ENCODE peak calls at places on chromosomes 1 and 21, in nine cellular contexts. One of them, this sample, is unnamed.

GRCh38 chr1:148158594-148158993 is 6.5 kb upstream of the NBPF11 start:
- DNase-seq in heart left ventricle: no peak
- DNase-seq in DND-41: no peak
- DNase-seq in ovary: no peak
- DNase-seq in WERI-Rb-1: no peak
- DNase-seq in body of pancreas: no peak
- DNase-seq in lung: no peak
- DNase-seq in AG04450: no peak
- DNase-seq in fibroblast of lung: no peak
- DNase-seq in this sample: no peak

GRCh38 chr21:45499970-45500575 is 42.2 kb downstream of the SLC19A1 start:
- DNase-seq in heart left ventricle: no peak
- DNase-seq in DND-41: no peak
- DNase-seq in ovary: no peak
- DNase-seq in WERI-Rb-1: peak
- DNase-seq in body of pancreas: no peak
- DNase-seq in lung: no peak
- DNase-seq in AG04450: no peak
- DNase-seq in fibroblast of lung: no peak
- DNase-seq in this sample: no peak

GRCh38 chr1:162691999-162692575 is 59.8 kb downstream of the DDR2 start:
- DNase-seq in heart left ventricle: no peak
- DNase-seq in DND-41: no peak
- DNase-seq in ovary: no peak
- DNase-seq in WERI-Rb-1: no peak
- DNase-seq in body of pancreas: no peak
- DNase-seq in lung: no peak
- DNase-seq in AG04450: no peak
- DNase-seq in fibroblast of lung: no peak
- DNase-seq in this sample: no peak

GRCh38 chr1:147600119-147601111 is 59.1 kb downstream of the BCL9 start:
- DNase-seq in heart left ventricle: no peak
- DNase-seq in DND-41: no peak
- DNase-seq in ovary: no peak
- DNase-seq in WERI-Rb-1: peak
- DNase-seq in body of pancreas: no peak
- DNase-seq in lung: no peak
- DNase-seq in AG04450: no peak
- DNase-seq in fibroblast of lung: peak
- DNase-seq in this sample: no peak

GRCh38 chr1:119136401-119136800 is 4.1 kb downstream of the WARS2 start:
- DNase-seq in heart left ventricle: no peak
- DNase-seq in DND-41: no peak
- DNase-seq in ovary: no peak
- DNase-seq in WERI-Rb-1: no peak
- DNase-seq in body of pancreas: no peak
- DNase-seq in lung: no peak
- DNase-seq in AG04450: no peak
- DNase-seq in fibroblast of lung: peak
- DNase-seq in this sample: no peak

GRCh38 chr1:40936878-40937484 is 42.5 kb upstream of the CTPS1 start:
- DNase-seq in heart left ventricle: no peak
- DNase-seq in DND-41: no peak
- DNase-seq in ovary: no peak
- DNase-seq in WERI-Rb-1: no peak
- DNase-seq in body of pancreas: no peak
- DNase-seq in lung: no peak
- DNase-seq in AG04450: peak
- DNase-seq in fibroblast of lung: peak
- DNase-seq in this sample: no peak

GRCh38 chr1:10969267-10969970 is 43.0 kb upstream of the TARDBP start:
- DNase-seq in heart left ventricle: no peak
- DNase-seq in DND-41: no peak
- DNase-seq in ovary: no peak
- DNase-seq in WERI-Rb-1: no peak
- DNase-seq in body of pancreas: no peak
- DNase-seq in lung: no peak
- DNase-seq in AG04450: no peak
- DNase-seq in fibroblast of lung: no peak
- DNase-seq in this sample: no peak

GRCh38 chr1:201711811-201712210 is 117.1 kb upstream of the IPO9 start:
- DNase-seq in heart left ventricle: no peak
- DNase-seq in DND-41: no peak
- DNase-seq in ovary: no peak
- DNase-seq in WERI-Rb-1: no peak
- DNase-seq in body of pancreas: no peak
- DNase-seq in lung: no peak
- DNase-seq in AG04450: no peak
- DNase-seq in fibroblast of lung: no peak
- DNase-seq in this sample: no peak

GRCh38 chr1:90580176-90580575 is 136.9 kb downstream of the BARHL2 start:
- DNase-seq in heart left ventricle: no peak
- DNase-seq in DND-41: peak
- DNase-seq in ovary: no peak
- DNase-seq in WERI-Rb-1: no peak
- DNase-seq in body of pancreas: no peak
- DNase-seq in lung: no peak
- DNase-seq in AG04450: no peak
- DNase-seq in fibroblast of lung: no peak
- DNase-seq in this sample: no peak

GRCh38 chr21:38506606-38507331 is 8.5 kb upstream of the ERG start:
- DNase-seq in heart left ventricle: no peak
- DNase-seq in DND-41: peak
- DNase-seq in ovary: no peak
- DNase-seq in WERI-Rb-1: no peak
- DNase-seq in body of pancreas: no peak
- DNase-seq in lung: no peak
- DNase-seq in AG04450: no peak
- DNase-seq in fibroblast of lung: no peak
- DNase-seq in this sample: no peak

GRCh38 chr1:53063744-53064515 is 1.9 kb downstream of the PODN start:
- DNase-seq in heart left ventricle: peak
- DNase-seq in DND-41: no peak
- DNase-seq in ovary: no peak
- DNase-seq in WERI-Rb-1: no peak
- DNase-seq in body of pancreas: no peak
- DNase-seq in lung: no peak
- DNase-seq in AG04450: no peak
- DNase-seq in fibroblast of lung: no peak
- DNase-seq in this sample: no peak

GRCh38 chr1:227919916-227920315 is 27.8 kb downstream of the WNT9A start:
- DNase-seq in heart left ventricle: peak
- DNase-seq in DND-41: no peak
- DNase-seq in ovary: no peak
- DNase-seq in WERI-Rb-1: peak
- DNase-seq in body of pancreas: no peak
- DNase-seq in lung: no peak
- DNase-seq in AG04450: no peak
- DNase-seq in fibroblast of lung: no peak
- DNase-seq in this sample: no peak

GRCh38 chr21:31370893-31371652 is 27.0 kb upstream of the TIAM1 start:
- DNase-seq in heart left ventricle: no peak
- DNase-seq in DND-41: no peak
- DNase-seq in ovary: no peak
- DNase-seq in WERI-Rb-1: no peak
- DNase-seq in body of pancreas: no peak
- DNase-seq in lung: no peak
- DNase-seq in AG04450: no peak
- DNase-seq in fibroblast of lung: peak
- DNase-seq in this sample: no peak

DNA sequence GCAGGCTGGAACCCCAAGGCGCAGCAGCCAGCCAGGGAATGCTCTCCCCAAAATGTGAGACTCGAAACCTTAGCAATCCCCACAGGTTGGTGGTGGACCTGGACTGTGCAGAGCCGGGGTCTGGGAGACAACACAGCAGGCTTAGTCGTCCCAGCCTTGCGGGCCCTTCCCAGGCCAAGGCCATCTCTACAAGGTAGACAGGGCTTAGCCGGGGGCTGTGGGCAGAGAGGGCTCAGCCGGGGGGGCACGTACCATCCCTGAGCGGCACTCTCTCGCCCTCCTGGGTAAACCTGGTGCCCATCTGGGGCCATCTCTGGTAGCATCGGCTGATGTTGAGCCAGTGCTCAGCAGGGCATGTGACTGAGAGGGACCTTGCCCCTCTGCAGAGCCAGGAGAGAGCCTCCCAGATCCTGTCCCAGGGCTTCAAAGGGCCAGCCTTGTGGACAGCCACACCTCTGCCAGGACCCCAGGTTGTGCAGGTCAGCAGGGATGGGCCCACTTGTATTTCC is 2.2 kb upstream of the ACTRT2 start:
- DNase-seq in heart left ventricle: peak
- DNase-seq in DND-41: no peak
- DNase-seq in ovary: no peak
- DNase-seq in WERI-Rb-1: no peak
- DNase-seq in body of pancreas: peak
- DNase-seq in lung: no peak
- DNase-seq in AG04450: no peak
- DNase-seq in fibroblast of lung: no peak
- DNase-seq in this sample: no peak
- TF ChIP-seq CTCF in heart left ventricle: no peak
- TF ChIP-seq CTCF in DND-41: no peak
- TF ChIP-seq CTCF in ovary: no peak
- TF ChIP-seq CTCF in WERI-Rb-1: no peak
- TF ChIP-seq CTCF in body of pancreas: no peak
- TF ChIP-seq CTCF in lung: no peak
- TF ChIP-seq CTCF in AG04450: no peak
- TF ChIP-seq CTCF in fibroblast of lung: no peak
- TF ChIP-seq CTCF in this sample: no peak

GRCh38 chr1:231354330-231355020 is 16.4 kb downstream of the SPRTN start:
- DNase-seq in heart left ventricle: no peak
- DNase-seq in DND-41: no peak
- DNase-seq in ovary: no peak
- DNase-seq in WERI-Rb-1: no peak
- DNase-seq in body of pancreas: no peak
- DNase-seq in lung: no peak
- DNase-seq in AG04450: no peak
- DNase-seq in fibroblast of lung: peak
- DNase-seq in this sample: no peak
- H3K27ac ChIP-seq in heart left ventricle: no peak
- H3K27ac ChIP-seq in DND-41: no peak
- H3K27ac ChIP-seq in ovary: no peak
- H3K27ac ChIP-seq in WERI-Rb-1: no peak
- H3K27ac ChIP-seq in body of pancreas: no peak
- H3K27ac ChIP-seq in lung: no peak
- H3K27ac ChIP-seq in AG04450: no peak
- H3K27ac ChIP-seq in fibroblast of lung: no peak
- H3K27ac ChIP-seq in this sample: no peak

GRCh38 chr1:67493148-67493547 is 62.9 kb upstream of the SERBP1 start:
- DNase-seq in heart left ventricle: no peak
- DNase-seq in DND-41: no peak
- DNase-seq in ovary: no peak
- DNase-seq in WERI-Rb-1: no peak
- DNase-seq in body of pancreas: no peak
- DNase-seq in lung: no peak
- DNase-seq in AG04450: no peak
- DNase-seq in fibroblast of lung: no peak
- DNase-seq in this sample: no peak

GRCh38 chr1:67491280-67491679 is 61.1 kb upstream of the SERBP1 start:
- DNase-seq in heart left ventricle: no peak
- DNase-seq in DND-41: no peak
- DNase-seq in ovary: no peak
- DNase-seq in WERI-Rb-1: no peak
- DNase-seq in body of pancreas: no peak
- DNase-seq in lung: no peak
- DNase-seq in AG04450: no peak
- DNase-seq in fibroblast of lung: no peak
- DNase-seq in this sample: no peak

GRCh38 chr1:67485046-67485811 is 55.0 kb upstream of the SERBP1 start:
- DNase-seq in heart left ventricle: no peak
- DNase-seq in DND-41: no peak
- DNase-seq in ovary: no peak
- DNase-seq in WERI-Rb-1: no peak
- DNase-seq in body of pancreas: no peak
- DNase-seq in lung: no peak
- DNase-seq in AG04450: no peak
- DNase-seq in fibroblast of lung: no peak
- DNase-seq in this sample: no peak

GRCh38 chr1:67484492-67484891 is 54.3 kb upstream of the SERBP1 start:
- DNase-seq in heart left ventricle: no peak
- DNase-seq in DND-41: no peak
- DNase-seq in ovary: no peak
- DNase-seq in WERI-Rb-1: no peak
- DNase-seq in body of pancreas: no peak
- DNase-seq in lung: no peak
- DNase-seq in AG04450: no peak
- DNase-seq in fibroblast of lung: peak
- DNase-seq in this sample: no peak

DNA sequence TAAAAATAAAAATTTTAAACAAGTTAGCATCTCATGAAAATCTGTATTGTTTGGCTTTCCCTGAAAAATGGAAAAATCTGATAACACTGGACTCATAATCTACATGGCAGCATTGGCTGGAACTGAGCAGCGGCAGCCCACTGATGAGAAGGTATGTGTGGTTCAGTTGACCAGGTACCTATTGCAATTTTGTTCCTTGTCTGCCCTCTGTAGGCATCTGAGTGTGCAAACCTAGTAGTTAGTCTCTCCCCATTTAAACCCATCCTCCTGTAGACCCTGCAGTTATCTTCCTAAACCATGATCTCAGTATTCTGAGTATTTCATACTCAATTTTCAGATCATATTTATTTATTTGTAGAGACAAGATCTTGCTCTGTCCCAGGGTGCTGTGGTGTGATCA is 59.4 kb upstream of the SERBP1 start:
- DNase-seq in heart left ventricle: no peak
- DNase-seq in DND-41: no peak
- DNase-seq in ovary: no peak
- DNase-seq in WERI-Rb-1: peak
- DNase-seq in body of pancreas: no peak
- DNase-seq in lung: no peak
- DNase-seq in AG04450: no peak
- DNase-seq in fibroblast of lung: peak
- DNase-seq in this sample: no peak
- TF ChIP-seq CTCF in heart left ventricle: no peak
- TF ChIP-seq CTCF in DND-41: peak
- TF ChIP-seq CTCF in ovary: no peak
- TF ChIP-seq CTCF in WERI-Rb-1: peak
- TF ChIP-seq CTCF in body of pancreas: no peak
- TF ChIP-seq CTCF in lung: no peak
- TF ChIP-seq CTCF in AG04450: peak
- TF ChIP-seq CTCF in fibroblast of lung: peak
- TF ChIP-seq CTCF in this sample: peak

GRCh38 chr1:176669782-176670181 is 206.8 kb downstream of the PAPPA2 start:
- DNase-seq in heart left ventricle: no peak
- DNase-seq in DND-41: no peak
- DNase-seq in ovary: no peak
- DNase-seq in WERI-Rb-1: no peak
- DNase-seq in body of pancreas: no peak
- DNase-seq in lung: no peak
- DNase-seq in AG04450: no peak
- DNase-seq in fibroblast of lung: no peak
- DNase-seq in this sample: no peak

DNA sequence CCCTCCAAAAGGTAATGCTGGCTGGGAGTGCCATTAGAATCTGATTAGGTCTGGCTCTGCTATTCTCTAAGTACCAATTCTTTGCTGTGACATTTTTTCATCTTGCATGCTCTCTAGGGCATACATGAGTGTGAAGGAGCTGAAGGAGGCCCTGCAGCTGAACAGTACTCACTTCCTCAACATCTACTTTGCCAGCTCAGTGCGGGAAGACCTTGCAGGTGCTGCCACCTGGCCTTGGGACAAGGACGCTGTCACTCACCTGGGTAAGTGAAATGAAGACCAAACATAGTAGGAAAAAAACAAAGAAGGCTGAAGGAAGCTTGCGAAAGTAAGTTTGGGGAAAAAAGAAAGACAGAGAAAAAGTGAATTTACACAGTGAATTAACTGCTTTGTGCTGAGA is 207.9 kb downstream of the PAPPA2 start:
- DNase-seq in heart left ventricle: no peak
- DNase-seq in DND-41: no peak
- DNase-seq in ovary: no peak
- DNase-seq in WERI-Rb-1: no peak
- DNase-seq in body of pancreas: peak
- DNase-seq in lung: no peak
- DNase-seq in AG04450: no peak
- DNase-seq in fibroblast of lung: no peak
- DNase-seq in this sample: no peak
- H3K27ac ChIP-seq in heart left ventricle: no peak
- H3K27ac ChIP-seq in DND-41: no peak
- H3K27ac ChIP-seq in ovary: no peak
- H3K27ac ChIP-seq in WERI-Rb-1: no peak
- H3K27ac ChIP-seq in body of pancreas: peak
- H3K27ac ChIP-seq in lung: no peak
- H3K27ac ChIP-seq in AG04450: no peak
- H3K27ac ChIP-seq in fibroblast of lung: no peak
- H3K27ac ChIP-seq in this sample: no peak